ENCODE peak calls at places on chromosomes 7 and 10, in eight cellular contexts. N is fibroblast of lung, X is lower lobe of right lung, P is gastrocnemius medialis, M is adrenal gland, V is SK-N-SH, E is stomach, T is hepatocyte. F is an unnamed sample. For H3K9me3, the result is how much of the 10 kb centered on the place peaks cover.

GRCh38 chr10:13453896-13454295 is 74.9 kb downstream of the BEND7 start:
- DNase-seq in N (no peak), M (no peak), T (no peak), V (no peak), P (no peak), X (no peak), E (no peak), F (no peak)

GRCh38 chr7:36129048-36129534 is 24.0 kb upstream of the EEPD1 start:
- DNase-seq in N (peak), X (no peak), V (no peak), M (peak), E (peak), T (peak), P (peak), F (no peak)

GRCh38 chr7:30804078-30804661 is 33.0 kb downstream of the MINDY4 start:
- DNase-seq in P (no peak), N (peak), X (no peak), M (no peak), V (no peak), T (no peak), E (no peak), F (peak)

GRCh38 chr7:135745702-135746312 is 2.8 kb downstream of the FAM180A start:
- DNase-seq in V (no peak), M (peak), X (no peak), E (no peak), T (no peak), N (peak), P (peak), F (peak)

GRCh38 chr7:43856996-43857395 is 12.3 kb downstream of the MRPS24 start:
- DNase-seq in N (peak), M (no peak), P (no peak), V (no peak), T (no peak), E (no peak), X (no peak), F (no peak)

GRCh38 chr10:121772890-121773289 is 154.9 kb downstream of the ATE1 start:
- DNase-seq in P (no peak), X (no peak), M (no peak), T (peak), N (peak), E (no peak), V (no peak), F (peak)

GRCh38 chr7:129332354-129333056 is 101.7 kb upstream of the STRIP2 start:
- DNase-seq in V (no peak), N (peak), P (no peak), X (no peak), M (no peak), E (no peak), T (no peak), F (peak)

GRCh38 chr10:61906502-61906901 is 5.0 kb downstream of the ARID5B start:
- DNase-seq in N (no peak), M (no peak), P (no peak), T (no peak), E (no peak), X (no peak), V (no peak), F (no peak)

GRCh38 chr10:29811751-29812427 is 177.1 kb upstream of the SVIL start:
- DNase-seq in P (peak), V (peak), T (peak), X (no peak), E (no peak), N (peak), M (peak), F (peak)

GRCh38 chr10:11279286-11279685 is 261.6 kb downstream of the CELF2 start:
- DNase-seq in P (no peak), M (no peak), X (no peak), T (no peak), N (no peak), E (no peak), V (no peak), F (no peak)

GRCh38 chr7:52911326-52911725 is 124.1 kb upstream of the POM121L12 start:
- DNase-seq in X (no peak), N (no peak), T (no peak), V (no peak), E (no peak), P (no peak), M (no peak), F (no peak)

GRCh38 chr7:98223351-98223897 is 12.2 kb downstream of the BHLHA15 start:
- DNase-seq in M (no peak), X (peak), N (no peak), V (no peak), T (no peak), E (no peak), P (no peak), F (no peak)

GRCh38 chr7:29282819-29283414 is 88.3 kb downstream of the CHN2 start:
- DNase-seq in E (no peak), N (no peak), X (no peak), T (no peak), M (no peak), V (no peak), P (no peak), F (no peak)

GRCh38 chr7:105493196-105493927 is 28.7 kb downstream of the PUS7 start:
- DNase-seq in V (no peak), T (no peak), X (no peak), E (no peak), M (no peak), N (peak), P (no peak), F (no peak)

GRCh38 chr7:6243168-6243567 is 29.3 kb downstream of the CYTH3 start:
- DNase-seq in T (no peak), V (no peak), E (no peak), M (no peak), P (no peak), X (no peak), N (no peak), F (no peak)

GRCh38 chr7:105791926-105792325 is 84.5 kb downstream of the ATXN7L1 start:
- DNase-seq in T (no peak), X (no peak), P (no peak), V (no peak), N (no peak), E (no peak), M (no peak), F (no peak)

GRCh38 chr10:15780353-15781135 is 60.8 kb upstream of the ITGA8 start:
- DNase-seq in E (no peak), X (no peak), V (no peak), T (no peak), M (peak), P (no peak), N (peak), F (no peak)

GRCh38 chr7:80243425-80243824 is 108.8 kb downstream of the GNAI1 start:
- DNase-seq in E (no peak), M (no peak), N (no peak), T (no peak), P (no peak), X (no peak), V (no peak), F (no peak)

GRCh38 chr10:119283818-119284217 is 76.4 kb downstream of the GRK5 start:
- DNase-seq in X (peak), V (no peak), T (no peak), P (no peak), N (no peak), M (no peak), E (no peak), F (no peak)

GRCh38 chr10:74255800-74256422 is 104.9 kb downstream of the ADK start:
- DNase-seq in T (no peak), P (no peak), E (no peak), X (no peak), M (no peak), V (no peak), N (no peak), F (no peak)

GRCh38 chr10:1708746-1709145 is 28.6 kb downstream of the ADARB2 start:
- DNase-seq in M (no peak), T (no peak), V (no peak), E (no peak), X (no peak), P (no peak), N (no peak), F (no peak)

DNA sequence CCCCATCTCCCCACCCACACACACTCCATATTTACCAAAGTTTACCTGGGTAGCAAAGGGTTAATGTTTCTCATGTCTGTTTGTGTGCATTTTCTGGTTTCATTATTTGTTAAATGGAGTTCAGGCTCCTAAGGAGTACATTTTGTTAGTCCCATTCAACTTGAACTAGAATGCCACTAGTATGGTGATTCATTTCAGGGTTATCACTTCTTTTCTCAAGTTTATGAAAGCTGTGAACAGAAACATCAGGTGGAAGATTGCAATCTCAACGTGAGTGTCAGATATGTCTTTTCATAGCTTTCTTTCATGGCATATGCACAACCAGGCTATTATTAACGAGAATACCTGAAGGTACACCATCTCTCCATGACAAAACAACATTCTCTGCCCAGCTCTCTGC is 1027.5 kb downstream of the GATA3 start:
- DNase-seq in P (no peak), V (no peak), N (no peak), X (no peak), E (no peak), M (no peak), T (no peak), F (no peak)
- TF ChIP-seq CTCF in P (no peak), V (no peak), N (no peak), X (no peak), E (no peak), M (no peak), T (no peak), F (no peak)

GRCh38 chr10:75440271-75440793 is 8.9 kb downstream of the LRMDA start:
- DNase-seq in M (no peak), T (no peak), P (no peak), N (no peak), E (no peak), V (no peak), X (no peak), F (no peak)
- H3K4me3 ChIP-seq in M (no peak), T (no peak), P (no peak), N (no peak), E (no peak), V (no peak), X (no peak), F (no peak)

DNA sequence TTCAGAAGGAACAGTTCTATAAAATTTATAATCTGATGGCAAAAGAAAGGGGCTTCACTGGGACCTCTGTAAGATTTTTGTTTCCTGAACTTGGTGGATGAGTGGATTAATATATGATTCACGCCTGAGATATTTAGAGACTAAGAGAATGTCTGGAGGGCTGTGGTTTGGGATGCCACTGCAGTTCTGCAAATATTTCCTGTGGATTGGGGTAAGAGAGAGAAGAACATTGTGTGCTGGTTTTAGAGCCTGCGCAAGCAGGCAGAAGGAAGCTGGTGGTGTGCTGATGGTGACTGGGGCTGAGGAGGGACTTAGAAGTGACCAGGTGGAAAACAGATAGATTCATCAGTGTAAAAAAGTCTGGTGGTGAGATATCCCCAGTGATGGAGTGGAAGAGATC is 87.0 kb downstream of the SUGCT start:
- DNase-seq in T (peak), E (no peak), M (no peak), X (no peak), V (no peak), N (peak), P (no peak), F (peak)
- H3K9me3 ChIP-seq in T (under half), E (under half), M (under half), X (under half), V (under half), N (under half), P (under half), F (under half)

GRCh38 chr7:70377957-70378356 is 754.0 kb upstream of the GALNT17 start:
- DNase-seq in X (no peak), N (no peak), P (no peak), E (no peak), M (no peak), V (no peak), T (no peak), F (no peak)

GRCh38 chr7:70371652-70372051 is 760.3 kb upstream of the GALNT17 start:
- DNase-seq in V (no peak), T (no peak), N (no peak), E (no peak), M (no peak), X (no peak), P (no peak), F (no peak)

GRCh38 chr7:70376561-70377031 is 755.3 kb upstream of the GALNT17 start:
- DNase-seq in M (no peak), V (peak), E (no peak), P (no peak), T (no peak), N (no peak), X (no peak), F (no peak)

GRCh38 chr7:70374772-70375533 is 757.0 kb upstream of the GALNT17 start:
- DNase-seq in E (no peak), X (no peak), V (no peak), N (peak), P (no peak), T (no peak), M (no peak), F (no peak)

GRCh38 chr7:70372768-70373241 is 759.1 kb upstream of the GALNT17 start:
- DNase-seq in N (no peak), M (no peak), T (no peak), P (no peak), V (no peak), X (no peak), E (no peak), F (no peak)
- TF ChIP-seq CTCF in N (no peak), M (no peak), T (no peak), P (no peak), V (no peak), X (no peak), E (no peak), F (no peak)